ENCODE peak calls at places on chromosomes 5 and 9, in five cellular contexts. W is amniotic epithelial cell; Y is breast epithelium; G is CD4-positive, alpha-beta T cell; J is left colon. Z is an unnamed sample.

GRCh38 chr9:87179556-87180340 is 232.4 kb upstream of the GAS1 start:
- DNase-seq in G (no peak), J (no peak), W (peak), Y (no peak), Z (no peak)

GRCh38 chr9:34519321-34520020 is 3.3 kb downstream of the ENHO start:
- DNase-seq in W (no peak), G (no peak), Y (no peak), J (no peak), Z (no peak)

GRCh38 chr5:91219141-91219802 is 163.8 kb downstream of the ARRDC3 start:
- DNase-seq in Y (peak), W (peak), G (no peak), J (peak), Z (no peak)

GRCh38 chr9:76996700-76997099 is 22.8 kb upstream of the FOXB2 start:
- DNase-seq in G (no peak), W (peak), Y (no peak), J (peak), Z (peak)

GRCh38 chr9:113309204-113309813 is 6.1 kb upstream of the RNF183 start:
- DNase-seq in G (peak), Y (no peak), W (peak), J (no peak), Z (peak)

GRCh38 chr5:119840175-119840574 is 210.8 kb downstream of the FAM170A start:
- DNase-seq in Y (no peak), G (no peak), J (no peak), W (peak), Z (no peak)

GRCh38 chr9:127905788-127906191 is 6.4 kb upstream of the ST6GALNAC6 start:
- DNase-seq in W (no peak), G (peak), Y (no peak), J (peak), Z (no peak)

GRCh38 chr5:58294598-58295298 is 165.1 kb downstream of the PLK2 start:
- DNase-seq in G (no peak), Y (no peak), W (peak), J (no peak), Z (no peak)

GRCh38 chr9:110399983-110400382 is 62.3 kb upstream of the TXNDC8 start:
- DNase-seq in G (no peak), Y (no peak), J (no peak), W (no peak), Z (no peak)

GRCh38 chr9:2493106-2493505 is 128.5 kb upstream of the VLDLR start:
- DNase-seq in W (peak), Y (no peak), G (no peak), J (no peak), Z (no peak)

GRCh38 chr5:103918668-103919367 is 356.2 kb upstream of the NUDT12 start:
- DNase-seq in G (no peak), Y (no peak), J (no peak), W (peak), Z (no peak)

GRCh38 chr5:16550316-16550952 is 66.4 kb downstream of the RETREG1 start:
- DNase-seq in W (peak), Y (no peak), G (peak), J (peak), Z (peak)

GRCh38 chr5:143886621-143887301 is 74.8 kb downstream of the HMHB1 start:
- DNase-seq in J (no peak), G (no peak), W (no peak), Y (no peak), Z (peak)

GRCh38 chr5:133257977-133258376 is 206.2 kb downstream of the HSPA4 start:
- DNase-seq in G (no peak), Y (no peak), J (no peak), W (no peak), Z (no peak)

GRCh38 chr5:61333351-61334223 is 1.5 kb downstream of the ZSWIM6 start:
- DNase-seq in G (peak), W (no peak), J (no peak), Y (no peak), Z (no peak)